ENCODE peak calls at places on chromosomes 2 and 18, in eight cellular contexts. S, A, E, P, T, U, L and M are unnamed samples.

GRCh38 chr2:20755132-20755800 is 67.6 kb downstream of the LDAH start:
- DNase-seq in S (no peak), A (no peak), E (no peak), P (no peak), T (no peak), U (no peak), L (no peak), M (no peak)

GRCh38 chr2:59462418-59463197 is 1090.8 kb downstream of the BCL11A start:
- DNase-seq in S (no peak), A (no peak), E (no peak), P (no peak), T (peak; percentile 3), U (no peak), L (no peak), M (no peak)

GRCh38 chr2:169221745-169222369 is 140.5 kb downstream of the LRP2 start:
- DNase-seq in S (no peak), A (no peak), E (no peak), P (no peak), T (peak; percentile 41), U (no peak), L (no peak), M (no peak)

GRCh38 chr2:197273485-197273884 is 37.1 kb downstream of the ANKRD44 start:
- DNase-seq in S (no peak), A (no peak), E (no peak), P (no peak), T (no peak), U (peak; percentile 37), L (no peak), M (no peak)

GRCh38 chr2:118865106-118865505 is 17.7 kb upstream of the EN1 start:
- DNase-seq in S (peak; percentile 24), A (no peak), E (no peak), P (no peak), T (peak; percentile 58), U (no peak), L (no peak), M (no peak)

GRCh38 chr18:34131008-34131407 is 93.7 kb downstream of the NOL4 start:
- DNase-seq in S (no peak), A (no peak), E (no peak), P (no peak), T (no peak), U (no peak), L (no peak), M (no peak)

GRCh38 chr2:140997997-140998396 is 1132.8 kb downstream of the LRP1B start:
- DNase-seq in S (no peak), A (no peak), E (no peak), P (no peak), T (no peak), U (no peak), L (no peak), M (no peak)

GRCh38 chr2:230498506-230499107 is 82.6 kb downstream of the SP100 start:
- DNase-seq in S (no peak), A (no peak), E (no peak), P (no peak), T (no peak), U (no peak), L (no peak), M (no peak)

GRCh38 chr2:44944952-44945612 is 3.6 kb downstream of the SIX3 start:
- DNase-seq in S (no peak), A (no peak), E (no peak), P (no peak), T (no peak), U (no peak), L (no peak), M (no peak)

GRCh38 chr2:44943031-44943692 is 1.7 kb downstream of the SIX3 start:
- DNase-seq in S (no peak), A (no peak), E (no peak), P (no peak), T (no peak), U (no peak), L (no peak), M (no peak)

GRCh38 chr2:44942304-44943030 is 965 bp downstream of the SIX3 start:
- DNase-seq in S (no peak), A (no peak), E (no peak), P (no peak), T (no peak), U (no peak), L (no peak), M (no peak)

GRCh38 chr2:44944102-44944951 is 2.8 kb downstream of the SIX3 start:
- DNase-seq in S (no peak), A (no peak), E (no peak), P (no peak), T (no peak), U (no peak), L (no peak), M (no peak)

DNA sequence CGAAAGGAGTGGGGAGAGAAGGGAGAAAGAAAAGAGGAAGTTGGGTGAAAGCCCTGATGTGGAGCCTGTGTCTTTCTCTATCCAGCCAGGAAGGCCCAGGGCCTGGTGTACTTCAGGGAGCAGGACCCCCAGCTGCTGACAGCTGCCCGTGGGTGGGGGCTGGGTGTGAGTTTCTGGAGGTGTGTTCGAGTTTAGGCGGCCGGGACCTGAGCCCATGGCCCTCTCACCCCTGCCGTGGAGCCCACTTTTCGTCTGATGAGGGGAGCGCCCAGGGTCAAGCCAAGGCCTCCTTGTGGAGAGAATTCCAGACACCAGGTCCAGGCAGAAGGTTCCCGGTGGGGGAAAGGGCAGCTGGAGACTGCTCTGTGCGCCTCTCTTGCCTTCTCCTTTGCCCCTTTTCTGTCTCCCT is 2.2 kb downstream of the SIX3 start:
- DNase-seq in S (no peak), A (no peak), E (no peak), P (no peak), T (no peak), U (no peak), L (no peak), M (no peak)
- H3K4me3 ChIP-seq in S (no peak overlapping the region), A (no peak overlapping the region), E (peak overlapping the region; percentile 62), P (no peak overlapping the region), T (no peak overlapping the region), U (no peak overlapping the region), L (peak overlapping the region; percentile 39), M (no peak overlapping the region)

DNA sequence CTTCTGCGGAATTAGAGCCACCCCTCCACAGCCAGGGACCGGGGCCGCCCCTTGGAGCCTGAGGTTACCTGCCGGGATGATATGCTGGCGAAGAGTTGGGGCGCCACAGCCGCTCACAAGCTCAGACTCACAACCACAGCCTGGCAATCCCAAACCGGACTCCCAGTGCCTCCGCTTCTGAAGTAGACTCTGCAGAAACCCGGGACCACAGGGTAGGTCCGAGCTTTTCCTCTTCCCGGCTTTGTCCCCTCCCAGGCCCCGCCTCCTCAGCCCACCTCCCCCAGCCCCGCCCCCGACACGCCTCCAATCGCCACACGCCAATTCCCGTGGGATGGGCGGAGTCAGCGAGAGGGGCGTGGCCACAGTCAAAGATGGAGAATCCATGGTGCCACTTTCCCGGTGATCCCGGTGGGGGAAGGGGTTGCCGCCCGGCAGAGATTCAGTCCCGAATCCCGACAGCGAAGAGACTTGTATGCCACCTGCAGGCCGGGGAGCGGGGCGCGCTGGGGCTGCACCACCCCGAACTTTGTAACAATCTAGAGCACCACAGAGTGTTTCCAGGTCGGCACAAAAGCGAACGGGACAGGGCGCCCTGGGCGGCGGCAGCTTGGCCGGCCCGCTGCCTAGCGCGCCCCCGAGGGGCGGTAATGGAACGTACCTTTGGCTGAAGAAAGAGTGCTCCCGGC is at the start of gene IDH1:
- DNase-seq in S (peak; percentile 55), A (peak; percentile 98), E (peak; percentile 96), P (peak; percentile 48), T (peak; percentile 93), U (peak; percentile 96), L (peak; percentile 97), M (no peak)
- TF ChIP-seq CTCF in S (peak; percentile 57), A (peak; percentile 45), E (no peak), P (peak; percentile 70), T (no peak), U (peak; percentile 23), L (peak; percentile 58), M (peak; percentile 57)

GRCh38 chr2:45011621-45012602 is 2.7 kb upstream of the SIX2 start:
- DNase-seq in S (no peak), A (no peak), E (no peak), P (no peak), T (no peak), U (no peak), L (no peak), M (no peak)

GRCh38 chr2:45012733-45013132 is 3.5 kb upstream of the SIX2 start:
- DNase-seq in S (no peak), A (no peak), E (no peak), P (no peak), T (no peak), U (no peak), L (no peak), M (no peak)

GRCh38 chr2:45009928-45010705 is 865 bp upstream of the SIX2 start:
- DNase-seq in S (no peak), A (no peak), E (peak; percentile 89), P (no peak), T (peak; percentile 72), U (peak; percentile 45), L (peak; percentile 84), M (no peak)

GRCh38 chr2:45009303-45009927 is at the start of gene SIX2:
- DNase-seq in S (peak; percentile 88), A (peak; percentile 47), E (peak; percentile 96), P (peak; percentile 92), T (peak; percentile 99), U (peak; percentile 86), L (peak; percentile 90), M (peak; percentile 59)

GRCh38 chr2:45010706-45011036 is 1.4 kb upstream of the SIX2 start:
- DNase-seq in S (no peak), A (no peak), E (no peak), P (no peak), T (no peak), U (no peak), L (no peak), M (no peak)
- H3K4me3 ChIP-seq in S (peak overlapping the region; percentile 53), A (peak overlapping the region; percentile 38), E (peak overlapping the region; percentile 84), P (peak overlapping the region; percentile 42), T (peak overlapping the region; percentile 63), U (peak overlapping the region; percentile 21), L (peak overlapping the region; percentile 68), M (peak overlapping the region; percentile 59)

GRCh38 chr18:44896817-44897216 is 216.1 kb downstream of the SETBP1 start:
- DNase-seq in S (no peak), A (no peak), E (no peak), P (no peak), T (no peak), U (no peak), L (no peak), M (no peak)

GRCh38 chr18:44894011-44894410 is 213.3 kb downstream of the SETBP1 start:
- DNase-seq in S (no peak), A (no peak), E (no peak), P (no peak), T (no peak), U (no peak), L (no peak), M (no peak)

GRCh38 chr18:44897445-44898215 is 216.9 kb downstream of the SETBP1 start:
- DNase-seq in S (no peak), A (no peak), E (no peak), P (no peak), T (no peak), U (no peak), L (no peak), M (no peak)

GRCh38 chr18:44893045-44893706 is 212.5 kb downstream of the SETBP1 start:
- DNase-seq in S (no peak), A (no peak), E (no peak), P (no peak), T (no peak), U (no peak), L (no peak), M (no peak)

DNA sequence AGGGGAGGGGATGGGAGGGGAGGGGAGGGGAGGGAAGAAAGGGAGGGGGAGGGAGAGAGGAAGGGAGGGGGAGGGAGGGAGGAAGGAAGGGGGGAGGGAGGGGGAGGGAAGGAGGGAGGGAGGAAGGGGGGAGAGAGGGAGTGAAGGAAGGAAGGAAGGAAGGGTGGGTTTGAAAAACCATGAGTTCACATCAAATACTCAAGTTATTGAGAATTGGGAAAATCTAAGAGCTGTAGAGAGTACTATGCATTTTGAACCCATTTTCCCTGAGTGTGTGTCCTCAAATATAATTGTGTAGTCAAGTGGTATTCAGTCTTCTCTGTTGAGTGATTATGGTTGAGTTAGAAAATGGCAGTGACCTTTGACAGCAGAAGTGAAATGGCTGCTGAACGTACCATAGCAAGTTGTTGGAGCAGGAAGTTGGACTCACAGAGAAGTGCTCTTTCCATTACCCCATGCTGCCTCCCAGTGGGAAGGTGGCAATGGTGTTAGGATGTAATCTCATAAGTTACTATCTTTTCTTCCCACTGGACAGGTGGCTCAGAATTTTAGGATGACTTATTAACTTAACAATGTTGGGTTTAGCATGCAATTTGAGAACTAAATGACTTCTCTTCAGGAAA is 214.6 kb downstream of the SETBP1 start:
- DNase-seq in S (peak; percentile 25), A (peak; percentile 33), E (no peak), P (no peak), T (peak; percentile 84), U (peak; percentile 30), L (peak; percentile 28), M (peak; percentile 36)
- TF ChIP-seq CTCF in S (peak; percentile 60), A (no peak), E (peak; percentile 16), P (peak; percentile 46), T (peak; percentile 81), U (peak; percentile 21), L (peak; percentile 69), M (peak; percentile 74)